ENCODE peak calls at places on chromosomes 5 and 9, in eight cellular contexts. One of them, this sample, is unnamed.

GRCh38 chr5:69299625-69300024 is 33.0 kb downstream of the CCDC125 start:
- DNase-seq in activated CD8-positive, alpha-beta memory T cell treated with anti-CD3 and anti-CD28 coated beads, Interleukin-2, amount 50 U/mL, for 4 hours: no peak
- DNase-seq in A549: no peak
- DNase-seq in mucosa of gallbladder: no peak
- DNase-seq in stimulated activated CD8-positive, alpha-beta memory T cell treated with anti-CD3 and anti-CD28 coated beads, Interleukin-4, amount 100 ng/mL, for 4 hours: no peak
- DNase-seq in lower leg skin: no peak
- DNase-seq in hippocampal formation: no peak
- DNase-seq in stomach: no peak
- DNase-seq in this sample: no peak

GRCh38 chr5:127936439-127936972 is 147.1 kb upstream of the SLC12A2 start:
- DNase-seq in stimulated activated CD8-positive, alpha-beta memory T cell treated with anti-CD3 and anti-CD28 coated beads, Interleukin-4, amount 100 ng/mL, for 4 hours: no peak
- DNase-seq in hippocampal formation: no peak
- DNase-seq in stomach: no peak
- DNase-seq in lower leg skin: no peak
- DNase-seq in activated CD8-positive, alpha-beta memory T cell treated with anti-CD3 and anti-CD28 coated beads, Interleukin-2, amount 50 U/mL, for 4 hours: no peak
- DNase-seq in A549: no peak
- DNase-seq in mucosa of gallbladder: no peak
- DNase-seq in this sample: no peak

GRCh38 chr5:111997308-111998159 is 240.5 kb upstream of the NREP start:
- DNase-seq in activated CD8-positive, alpha-beta memory T cell treated with anti-CD3 and anti-CD28 coated beads, Interleukin-2, amount 50 U/mL, for 4 hours: no peak
- DNase-seq in hippocampal formation: no peak
- DNase-seq in mucosa of gallbladder: peak
- DNase-seq in stomach: no peak
- DNase-seq in lower leg skin: no peak
- DNase-seq in A549: no peak
- DNase-seq in stimulated activated CD8-positive, alpha-beta memory T cell treated with anti-CD3 and anti-CD28 coated beads, Interleukin-4, amount 100 ng/mL, for 4 hours: no peak
- DNase-seq in this sample: no peak

GRCh38 chr9:136004712-136005111 is 43.5 kb upstream of the UBAC1 start:
- DNase-seq in A549: no peak
- DNase-seq in mucosa of gallbladder: no peak
- DNase-seq in activated CD8-positive, alpha-beta memory T cell treated with anti-CD3 and anti-CD28 coated beads, Interleukin-2, amount 50 U/mL, for 4 hours: no peak
- DNase-seq in hippocampal formation: no peak
- DNase-seq in stimulated activated CD8-positive, alpha-beta memory T cell treated with anti-CD3 and anti-CD28 coated beads, Interleukin-4, amount 100 ng/mL, for 4 hours: no peak
- DNase-seq in stomach: no peak
- DNase-seq in lower leg skin: no peak
- DNase-seq in this sample: no peak

GRCh38 chr5:16549491-16550233 is 67.1 kb downstream of the RETREG1 start:
- DNase-seq in A549: no peak
- DNase-seq in stimulated activated CD8-positive, alpha-beta memory T cell treated with anti-CD3 and anti-CD28 coated beads, Interleukin-4, amount 100 ng/mL, for 4 hours: no peak
- DNase-seq in hippocampal formation: no peak
- DNase-seq in mucosa of gallbladder: no peak
- DNase-seq in stomach: no peak
- DNase-seq in activated CD8-positive, alpha-beta memory T cell treated with anti-CD3 and anti-CD28 coated beads, Interleukin-2, amount 50 U/mL, for 4 hours: no peak
- DNase-seq in lower leg skin: no peak
- DNase-seq in this sample: no peak

GRCh38 chr5:149265559-149265958 is 6.1 kb upstream of the AFAP1L1 start:
- DNase-seq in activated CD8-positive, alpha-beta memory T cell treated with anti-CD3 and anti-CD28 coated beads, Interleukin-2, amount 50 U/mL, for 4 hours: no peak
- DNase-seq in hippocampal formation: no peak
- DNase-seq in stimulated activated CD8-positive, alpha-beta memory T cell treated with anti-CD3 and anti-CD28 coated beads, Interleukin-4, amount 100 ng/mL, for 4 hours: no peak
- DNase-seq in lower leg skin: no peak
- DNase-seq in stomach: no peak
- DNase-seq in A549: peak
- DNase-seq in mucosa of gallbladder: no peak
- DNase-seq in this sample: no peak

GRCh38 chr9:4242239-4242638 is 57.6 kb downstream of the GLIS3 start:
- DNase-seq in hippocampal formation: no peak
- DNase-seq in stomach: no peak
- DNase-seq in mucosa of gallbladder: no peak
- DNase-seq in activated CD8-positive, alpha-beta memory T cell treated with anti-CD3 and anti-CD28 coated beads, Interleukin-2, amount 50 U/mL, for 4 hours: no peak
- DNase-seq in A549: no peak
- DNase-seq in lower leg skin: no peak
- DNase-seq in stimulated activated CD8-positive, alpha-beta memory T cell treated with anti-CD3 and anti-CD28 coated beads, Interleukin-4, amount 100 ng/mL, for 4 hours: no peak
- DNase-seq in this sample: no peak

GRCh38 chr5:31407921-31408714 is 123.8 kb downstream of the DROSHA start:
- DNase-seq in mucosa of gallbladder: no peak
- DNase-seq in stimulated activated CD8-positive, alpha-beta memory T cell treated with anti-CD3 and anti-CD28 coated beads, Interleukin-4, amount 100 ng/mL, for 4 hours: no peak
- DNase-seq in A549: no peak
- DNase-seq in lower leg skin: no peak
- DNase-seq in hippocampal formation: no peak
- DNase-seq in stomach: no peak
- DNase-seq in activated CD8-positive, alpha-beta memory T cell treated with anti-CD3 and anti-CD28 coated beads, Interleukin-2, amount 50 U/mL, for 4 hours: no peak
- DNase-seq in this sample: no peak

GRCh38 chr5:148205044-148205813 is 2.4 kb downstream of the SPINK6 start:
- DNase-seq in stimulated activated CD8-positive, alpha-beta memory T cell treated with anti-CD3 and anti-CD28 coated beads, Interleukin-4, amount 100 ng/mL, for 4 hours: no peak
- DNase-seq in A549: no peak
- DNase-seq in lower leg skin: no peak
- DNase-seq in mucosa of gallbladder: no peak
- DNase-seq in hippocampal formation: no peak
- DNase-seq in stomach: no peak
- DNase-seq in activated CD8-positive, alpha-beta memory T cell treated with anti-CD3 and anti-CD28 coated beads, Interleukin-2, amount 50 U/mL, for 4 hours: no peak
- DNase-seq in this sample: no peak

GRCh38 chr9:4299006-4299795 is 667 bp downstream of the GLIS3 start:
- DNase-seq in lower leg skin: peak
- DNase-seq in stomach: peak
- DNase-seq in A549: peak
- DNase-seq in stimulated activated CD8-positive, alpha-beta memory T cell treated with anti-CD3 and anti-CD28 coated beads, Interleukin-4, amount 100 ng/mL, for 4 hours: no peak
- DNase-seq in mucosa of gallbladder: peak
- DNase-seq in hippocampal formation: no peak
- DNase-seq in activated CD8-positive, alpha-beta memory T cell treated with anti-CD3 and anti-CD28 coated beads, Interleukin-2, amount 50 U/mL, for 4 hours: peak
- DNase-seq in this sample: peak

GRCh38 chr9:23117621-23118020 is 671.0 kb downstream of the DMRTA1 start:
- DNase-seq in stimulated activated CD8-positive, alpha-beta memory T cell treated with anti-CD3 and anti-CD28 coated beads, Interleukin-4, amount 100 ng/mL, for 4 hours: no peak
- DNase-seq in A549: no peak
- DNase-seq in hippocampal formation: no peak
- DNase-seq in activated CD8-positive, alpha-beta memory T cell treated with anti-CD3 and anti-CD28 coated beads, Interleukin-2, amount 50 U/mL, for 4 hours: no peak
- DNase-seq in stomach: no peak
- DNase-seq in lower leg skin: no peak
- DNase-seq in mucosa of gallbladder: no peak
- DNase-seq in this sample: no peak

GRCh38 chr9:34992376-34992951 is 2.9 kb downstream of the DNAJB5 start:
- DNase-seq in mucosa of gallbladder: no peak
- DNase-seq in activated CD8-positive, alpha-beta memory T cell treated with anti-CD3 and anti-CD28 coated beads, Interleukin-2, amount 50 U/mL, for 4 hours: peak
- DNase-seq in stomach: no peak
- DNase-seq in hippocampal formation: no peak
- DNase-seq in A549: no peak
- DNase-seq in stimulated activated CD8-positive, alpha-beta memory T cell treated with anti-CD3 and anti-CD28 coated beads, Interleukin-4, amount 100 ng/mL, for 4 hours: no peak
- DNase-seq in lower leg skin: peak
- DNase-seq in this sample: peak

GRCh38 chr5:65213921-65214525 is 267.7 kb downstream of the ADAMTS6 start:
- DNase-seq in stimulated activated CD8-positive, alpha-beta memory T cell treated with anti-CD3 and anti-CD28 coated beads, Interleukin-4, amount 100 ng/mL, for 4 hours: no peak
- DNase-seq in hippocampal formation: no peak
- DNase-seq in stomach: no peak
- DNase-seq in A549: peak
- DNase-seq in lower leg skin: no peak
- DNase-seq in mucosa of gallbladder: no peak
- DNase-seq in activated CD8-positive, alpha-beta memory T cell treated with anti-CD3 and anti-CD28 coated beads, Interleukin-2, amount 50 U/mL, for 4 hours: no peak
- DNase-seq in this sample: peak

GRCh38 chr9:109349431-109349846 is 28.6 kb upstream of the EPB41L4B start:
- DNase-seq in hippocampal formation: no peak
- DNase-seq in mucosa of gallbladder: no peak
- DNase-seq in stomach: no peak
- DNase-seq in stimulated activated CD8-positive, alpha-beta memory T cell treated with anti-CD3 and anti-CD28 coated beads, Interleukin-4, amount 100 ng/mL, for 4 hours: no peak
- DNase-seq in activated CD8-positive, alpha-beta memory T cell treated with anti-CD3 and anti-CD28 coated beads, Interleukin-2, amount 50 U/mL, for 4 hours: no peak
- DNase-seq in A549: peak
- DNase-seq in lower leg skin: no peak
- DNase-seq in this sample: no peak

GRCh38 chr5:67353500-67353931 is 156.9 kb upstream of the CD180 start:
- DNase-seq in stimulated activated CD8-positive, alpha-beta memory T cell treated with anti-CD3 and anti-CD28 coated beads, Interleukin-4, amount 100 ng/mL, for 4 hours: no peak
- DNase-seq in lower leg skin: no peak
- DNase-seq in A549: no peak
- DNase-seq in mucosa of gallbladder: no peak
- DNase-seq in activated CD8-positive, alpha-beta memory T cell treated with anti-CD3 and anti-CD28 coated beads, Interleukin-2, amount 50 U/mL, for 4 hours: no peak
- DNase-seq in hippocampal formation: no peak
- DNase-seq in stomach: no peak
- DNase-seq in this sample: no peak

GRCh38 chr5:109329296-109330252 is 80.2 kb downstream of the PJA2 start:
- DNase-seq in hippocampal formation: no peak
- DNase-seq in activated CD8-positive, alpha-beta memory T cell treated with anti-CD3 and anti-CD28 coated beads, Interleukin-2, amount 50 U/mL, for 4 hours: no peak
- DNase-seq in lower leg skin: no peak
- DNase-seq in mucosa of gallbladder: no peak
- DNase-seq in stimulated activated CD8-positive, alpha-beta memory T cell treated with anti-CD3 and anti-CD28 coated beads, Interleukin-4, amount 100 ng/mL, for 4 hours: no peak
- DNase-seq in stomach: no peak
- DNase-seq in A549: no peak
- DNase-seq in this sample: no peak

GRCh38 chr9:134423757-134424156 is 97.5 kb downstream of the RXRA start:
- DNase-seq in activated CD8-positive, alpha-beta memory T cell treated with anti-CD3 and anti-CD28 coated beads, Interleukin-2, amount 50 U/mL, for 4 hours: no peak
- DNase-seq in stimulated activated CD8-positive, alpha-beta memory T cell treated with anti-CD3 and anti-CD28 coated beads, Interleukin-4, amount 100 ng/mL, for 4 hours: no peak
- DNase-seq in mucosa of gallbladder: no peak
- DNase-seq in A549: no peak
- DNase-seq in lower leg skin: no peak
- DNase-seq in hippocampal formation: no peak
- DNase-seq in stomach: no peak
- DNase-seq in this sample: no peak

GRCh38 chr5:62593331-62593730 is 14.7 kb downstream of the LRRC70 start:
- DNase-seq in hippocampal formation: no peak
- DNase-seq in lower leg skin: no peak
- DNase-seq in mucosa of gallbladder: no peak
- DNase-seq in activated CD8-positive, alpha-beta memory T cell treated with anti-CD3 and anti-CD28 coated beads, Interleukin-2, amount 50 U/mL, for 4 hours: no peak
- DNase-seq in A549: no peak
- DNase-seq in stimulated activated CD8-positive, alpha-beta memory T cell treated with anti-CD3 and anti-CD28 coated beads, Interleukin-4, amount 100 ng/mL, for 4 hours: no peak
- DNase-seq in stomach: no peak
- DNase-seq in this sample: no peak

GRCh38 chr5:150522504-150523464 is 14.9 kb downstream of the NDST1 start:
- DNase-seq in activated CD8-positive, alpha-beta memory T cell treated with anti-CD3 and anti-CD28 coated beads, Interleukin-2, amount 50 U/mL, for 4 hours: no peak
- DNase-seq in lower leg skin: no peak
- DNase-seq in A549: no peak
- DNase-seq in hippocampal formation: peak
- DNase-seq in mucosa of gallbladder: peak
- DNase-seq in stimulated activated CD8-positive, alpha-beta memory T cell treated with anti-CD3 and anti-CD28 coated beads, Interleukin-4, amount 100 ng/mL, for 4 hours: no peak
- DNase-seq in stomach: no peak
- DNase-seq in this sample: peak

GRCh38 chr9:82106536-82106935 is 118.0 kb downstream of the SPATA31D1 start:
- DNase-seq in activated CD8-positive, alpha-beta memory T cell treated with anti-CD3 and anti-CD28 coated beads, Interleukin-2, amount 50 U/mL, for 4 hours: no peak
- DNase-seq in stimulated activated CD8-positive, alpha-beta memory T cell treated with anti-CD3 and anti-CD28 coated beads, Interleukin-4, amount 100 ng/mL, for 4 hours: no peak
- DNase-seq in stomach: no peak
- DNase-seq in hippocampal formation: no peak
- DNase-seq in lower leg skin: no peak
- DNase-seq in A549: no peak
- DNase-seq in mucosa of gallbladder: no peak
- DNase-seq in this sample: no peak

This sample was measured in left colon.